ENCODE peak calls at places on chromosomes 5 and 9, in six cellular contexts. One of them, this sample, is unnamed.

GRCh38 chr9:134606951-134607733 is 34.5 kb upstream of the COL5A1 start:
- DNase-seq in CD4-positive, CD25-positive, alpha-beta regulatory T cell: no peak
- DNase-seq in kidney: no peak
- DNase-seq in cardiac fibroblast: peak; percentile 37
- DNase-seq in coronary artery: peak; percentile 40
- DNase-seq in GM12865: no peak
- DNase-seq in this sample: peak; percentile 45

GRCh38 chr5:138276402-138277054 is 2.1 kb upstream of the GFRA3 start:
- DNase-seq in kidney: no peak
- DNase-seq in cardiac fibroblast: no peak
- DNase-seq in GM12865: no peak
- DNase-seq in coronary artery: no peak
- DNase-seq in CD4-positive, CD25-positive, alpha-beta regulatory T cell: no peak
- DNase-seq in this sample: no peak

GRCh38 chr9:134317431-134318414 is 8.5 kb upstream of the RXRA start:
- DNase-seq in CD4-positive, CD25-positive, alpha-beta regulatory T cell: no peak
- DNase-seq in coronary artery: no peak
- DNase-seq in cardiac fibroblast: no peak
- DNase-seq in kidney: peak; percentile 71
- DNase-seq in GM12865: no peak
- DNase-seq in this sample: no peak

GRCh38 chr9:115107701-115108100 is 10.3 kb downstream of the TNC start:
- DNase-seq in GM12865: no peak
- DNase-seq in cardiac fibroblast: no peak
- DNase-seq in kidney: no peak
- DNase-seq in CD4-positive, CD25-positive, alpha-beta regulatory T cell: no peak
- DNase-seq in coronary artery: no peak
- DNase-seq in this sample: no peak

GRCh38 chr9:127628644-127629467 is 16.8 kb downstream of the STXBP1 start:
- DNase-seq in cardiac fibroblast: no peak
- DNase-seq in GM12865: no peak
- DNase-seq in coronary artery: no peak
- DNase-seq in CD4-positive, CD25-positive, alpha-beta regulatory T cell: no peak
- DNase-seq in kidney: no peak
- DNase-seq in this sample: no peak

GRCh38 chr5:74810915-74811314 is 43.9 kb downstream of the NSA2 start:
- DNase-seq in GM12865: no peak
- DNase-seq in kidney: no peak
- DNase-seq in coronary artery: no peak
- DNase-seq in CD4-positive, CD25-positive, alpha-beta regulatory T cell: no peak
- DNase-seq in cardiac fibroblast: no peak
- DNase-seq in this sample: no peak

GRCh38 chr9:116859763-116860162 is 172.7 kb downstream of the TRIM32 start:
- DNase-seq in CD4-positive, CD25-positive, alpha-beta regulatory T cell: no peak
- DNase-seq in GM12865: no peak
- DNase-seq in cardiac fibroblast: no peak
- DNase-seq in coronary artery: no peak
- DNase-seq in kidney: peak; percentile 73
- DNase-seq in this sample: no peak

GRCh38 chr5:168066536-168067208 is 224.8 kb upstream of the WWC1 start:
- DNase-seq in GM12865: no peak
- DNase-seq in cardiac fibroblast: no peak
- DNase-seq in kidney: no peak
- DNase-seq in CD4-positive, CD25-positive, alpha-beta regulatory T cell: no peak
- DNase-seq in coronary artery: no peak
- DNase-seq in this sample: no peak

GRCh38 chr9:80012557-80013330 is 441.0 kb downstream of the TLE4 start:
- DNase-seq in kidney: no peak
- DNase-seq in CD4-positive, CD25-positive, alpha-beta regulatory T cell: no peak
- DNase-seq in coronary artery: no peak
- DNase-seq in cardiac fibroblast: no peak
- DNase-seq in GM12865: no peak
- DNase-seq in this sample: peak; percentile 2

GRCh38 chr9:101026824-101027223 is 1.7 kb upstream of the PLPPR1 start:
- DNase-seq in cardiac fibroblast: no peak
- DNase-seq in GM12865: no peak
- DNase-seq in coronary artery: no peak
- DNase-seq in kidney: no peak
- DNase-seq in CD4-positive, CD25-positive, alpha-beta regulatory T cell: no peak
- DNase-seq in this sample: no peak

GRCh38 chr9:125755340-125755739 is 8.2 kb downstream of the PBX3 start:
- DNase-seq in CD4-positive, CD25-positive, alpha-beta regulatory T cell: no peak
- DNase-seq in cardiac fibroblast: no peak
- DNase-seq in kidney: no peak
- DNase-seq in GM12865: no peak
- DNase-seq in coronary artery: no peak
- DNase-seq in this sample: no peak

GRCh38 chr5:10528056-10528816 is 35.6 kb upstream of the ANKRD33B start:
- DNase-seq in cardiac fibroblast: no peak
- DNase-seq in CD4-positive, CD25-positive, alpha-beta regulatory T cell: no peak
- DNase-seq in GM12865: peak; percentile 45
- DNase-seq in coronary artery: no peak
- DNase-seq in kidney: no peak
- DNase-seq in this sample: no peak

GRCh38 chr5:176619203-176619568 is 9.2 kb upstream of the GPRIN1 start:
- DNase-seq in cardiac fibroblast: peak; percentile 82
- DNase-seq in coronary artery: no peak
- DNase-seq in CD4-positive, CD25-positive, alpha-beta regulatory T cell: peak; percentile 63
- DNase-seq in GM12865: peak; percentile 69
- DNase-seq in kidney: peak; percentile 83
- DNase-seq in this sample: no peak

GRCh38 chr5:95044096-95044495 is 240.8 kb downstream of the MCTP1 start:
- DNase-seq in GM12865: no peak
- DNase-seq in cardiac fibroblast: no peak
- DNase-seq in kidney: no peak
- DNase-seq in CD4-positive, CD25-positive, alpha-beta regulatory T cell: no peak
- DNase-seq in coronary artery: no peak
- DNase-seq in this sample: no peak

GRCh38 chr9:111986035-111986556 is 89.5 kb downstream of the UGCG start:
- DNase-seq in kidney: peak; percentile 84
- DNase-seq in CD4-positive, CD25-positive, alpha-beta regulatory T cell: no peak
- DNase-seq in GM12865: peak; percentile 43
- DNase-seq in coronary artery: no peak
- DNase-seq in cardiac fibroblast: no peak
- DNase-seq in this sample: no peak

GRCh38 chr9:137945581-137945980 is 68.0 kb downstream of the CACNA1B start:
- DNase-seq in coronary artery: no peak
- DNase-seq in GM12865: no peak
- DNase-seq in cardiac fibroblast: peak; percentile 17
- DNase-seq in CD4-positive, CD25-positive, alpha-beta regulatory T cell: no peak
- DNase-seq in kidney: no peak
- DNase-seq in this sample: peak; percentile 9

GRCh38 chr9:120832766-120833165 is 10.0 kb downstream of the PSMD5 start:
- DNase-seq in coronary artery: no peak
- DNase-seq in cardiac fibroblast: no peak
- DNase-seq in kidney: no peak
- DNase-seq in GM12865: no peak
- DNase-seq in CD4-positive, CD25-positive, alpha-beta regulatory T cell: no peak
- DNase-seq in this sample: no peak

GRCh38 chr5:158463971-158464370 is 605.0 kb upstream of the CLINT1 start:
- DNase-seq in kidney: no peak
- DNase-seq in GM12865: no peak
- DNase-seq in cardiac fibroblast: peak; percentile 83
- DNase-seq in coronary artery: no peak
- DNase-seq in CD4-positive, CD25-positive, alpha-beta regulatory T cell: no peak
- DNase-seq in this sample: no peak

GRCh38 chr9:32551491-32552049 is 557 bp upstream of the SMIM27 start:
- DNase-seq in coronary artery: no peak
- DNase-seq in kidney: no peak
- DNase-seq in GM12865: peak; percentile 52
- DNase-seq in CD4-positive, CD25-positive, alpha-beta regulatory T cell: peak; percentile 63
- DNase-seq in cardiac fibroblast: no peak
- DNase-seq in this sample: peak; percentile 46

GRCh38 chr5:5313081-5313736 is 109.3 kb upstream of the ICE1 start:
- DNase-seq in GM12865: no peak
- DNase-seq in cardiac fibroblast: no peak
- DNase-seq in CD4-positive, CD25-positive, alpha-beta regulatory T cell: no peak
- DNase-seq in coronary artery: no peak
- DNase-seq in kidney: no peak
- DNase-seq in this sample: no peak

GRCh38 chr9:7137040-7137439 is 379.3 kb downstream of the KDM4C start:
- DNase-seq in coronary artery: no peak
- DNase-seq in CD4-positive, CD25-positive, alpha-beta regulatory T cell: no peak
- DNase-seq in GM12865: no peak
- DNase-seq in kidney: no peak
- DNase-seq in cardiac fibroblast: no peak
- DNase-seq in this sample: no peak

GRCh38 chr5:171336486-171337206 is 27.6 kb downstream of the TLX3 start:
- DNase-seq in cardiac fibroblast: peak; percentile 76
- DNase-seq in CD4-positive, CD25-positive, alpha-beta regulatory T cell: no peak
- DNase-seq in coronary artery: no peak
- DNase-seq in GM12865: peak; percentile 47
- DNase-seq in kidney: peak; percentile 67
- DNase-seq in this sample: no peak

GRCh38 chr5:32301891-32302290 is 10.8 kb downstream of the MTMR12 start:
- DNase-seq in cardiac fibroblast: no peak
- DNase-seq in coronary artery: no peak
- DNase-seq in kidney: no peak
- DNase-seq in GM12865: no peak
- DNase-seq in CD4-positive, CD25-positive, alpha-beta regulatory T cell: no peak
- DNase-seq in this sample: no peak

GRCh38 chr5:91438871-91439270 is 55.8 kb upstream of the ARRDC3 start:
- DNase-seq in CD4-positive, CD25-positive, alpha-beta regulatory T cell: no peak
- DNase-seq in kidney: no peak
- DNase-seq in GM12865: no peak
- DNase-seq in cardiac fibroblast: no peak
- DNase-seq in coronary artery: no peak
- DNase-seq in this sample: no peak

GRCh38 chr5:55868846-55869245 is 17.7 kb downstream of the IL31RA start:
- DNase-seq in cardiac fibroblast: peak; percentile 99
- DNase-seq in GM12865: no peak
- DNase-seq in coronary artery: no peak
- DNase-seq in kidney: no peak
- DNase-seq in CD4-positive, CD25-positive, alpha-beta regulatory T cell: no peak
- DNase-seq in this sample: no peak

GRCh38 chr5:128711216-128711615 is 173.2 kb upstream of the FBN2 start:
- DNase-seq in CD4-positive, CD25-positive, alpha-beta regulatory T cell: no peak
- DNase-seq in GM12865: no peak
- DNase-seq in kidney: no peak
- DNase-seq in cardiac fibroblast: peak; percentile 1
- DNase-seq in coronary artery: no peak
- DNase-seq in this sample: no peak

GRCh38 chr5:31463341-31463740 is 68.6 kb downstream of the DROSHA start:
- DNase-seq in CD4-positive, CD25-positive, alpha-beta regulatory T cell: no peak
- DNase-seq in kidney: no peak
- DNase-seq in coronary artery: no peak
- DNase-seq in cardiac fibroblast: peak; percentile 63
- DNase-seq in GM12865: no peak
- DNase-seq in this sample: no peak

DNA sequence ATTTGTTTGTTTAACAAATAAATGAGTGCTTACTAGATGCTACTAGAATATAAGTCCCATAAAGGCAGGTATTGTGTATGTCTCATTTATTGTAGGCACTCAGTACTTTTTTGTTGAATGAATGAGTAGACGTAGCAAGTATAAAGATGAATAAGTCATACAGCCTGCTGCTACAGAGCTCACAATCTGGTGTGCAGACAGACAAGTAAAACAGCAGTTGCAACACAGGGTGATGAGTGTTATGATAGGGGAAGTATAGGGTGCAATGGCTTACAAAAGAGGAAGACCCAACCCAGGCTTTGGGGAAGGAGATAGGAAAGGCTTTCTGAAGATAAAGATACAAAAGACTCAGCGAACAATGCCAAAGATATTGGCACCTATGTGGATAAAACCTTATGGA is 47.7 kb downstream of the SH3RF2 start:
- DNase-seq in GM12865: no peak
- DNase-seq in kidney: no peak
- DNase-seq in coronary artery: no peak
- DNase-seq in CD4-positive, CD25-positive, alpha-beta regulatory T cell: no peak
- DNase-seq in cardiac fibroblast: no peak
- DNase-seq in this sample: no peak
- H3K4me3 ChIP-seq in GM12865: no peak overlapping the region
- H3K4me3 ChIP-seq in kidney: no peak overlapping the region
- H3K4me3 ChIP-seq in coronary artery: no peak overlapping the region
- H3K4me3 ChIP-seq in CD4-positive, CD25-positive, alpha-beta regulatory T cell: no peak overlapping the region
- H3K4me3 ChIP-seq in cardiac fibroblast: no peak overlapping the region
- H3K4me3 ChIP-seq in this sample: no peak overlapping the region

GRCh38 chr9:124505006-124505900 is 1.9 kb downstream of the NR5A1 start:
- DNase-seq in CD4-positive, CD25-positive, alpha-beta regulatory T cell: no peak
- DNase-seq in coronary artery: no peak
- DNase-seq in cardiac fibroblast: no peak
- DNase-seq in kidney: peak; percentile 71
- DNase-seq in GM12865: no peak
- DNase-seq in this sample: no peak
- H3K4me3 ChIP-seq in CD4-positive, CD25-positive, alpha-beta regulatory T cell: no peak overlapping the region
- H3K4me3 ChIP-seq in coronary artery: peak overlapping the region; percentile 58
- H3K4me3 ChIP-seq in cardiac fibroblast: no peak overlapping the region
- H3K4me3 ChIP-seq in kidney: no peak overlapping the region
- H3K4me3 ChIP-seq in GM12865: no peak overlapping the region
- H3K4me3 ChIP-seq in this sample: no peak overlapping the region

DNA sequence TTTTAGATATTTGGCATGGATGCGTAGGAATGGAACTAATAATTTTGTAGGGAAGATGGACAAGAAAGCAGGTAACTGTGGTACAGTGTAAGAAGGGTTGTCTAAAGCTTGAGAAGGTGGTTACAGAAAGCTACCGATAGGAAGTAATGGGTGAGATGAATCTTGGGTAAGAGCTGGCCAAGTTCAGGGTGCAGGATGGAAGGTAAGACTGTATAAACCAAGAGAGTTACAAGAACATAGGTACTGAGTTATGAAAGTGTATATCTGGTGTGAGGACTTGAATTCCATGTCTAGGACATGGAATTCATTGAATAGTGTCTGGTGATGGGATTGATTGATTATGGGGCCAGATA is 1.4 kb downstream of the MCCC2 start:
- DNase-seq in CD4-positive, CD25-positive, alpha-beta regulatory T cell: no peak
- DNase-seq in coronary artery: no peak
- DNase-seq in cardiac fibroblast: no peak
- DNase-seq in kidney: no peak
- DNase-seq in GM12865: peak; percentile 12
- DNase-seq in this sample: no peak
- H3K4me3 ChIP-seq in CD4-positive, CD25-positive, alpha-beta regulatory T cell: peak overlapping the region; percentile 96
- H3K4me3 ChIP-seq in coronary artery: peak overlapping the region; percentile 96
- H3K4me3 ChIP-seq in cardiac fibroblast: no peak overlapping the region
- H3K4me3 ChIP-seq in kidney: peak overlapping the region; percentile 91
- H3K4me3 ChIP-seq in GM12865: peak overlapping the region; percentile 57
- H3K4me3 ChIP-seq in this sample: no peak overlapping the region

GRCh38 chr5:150654181-150654580 is 6.9 kb upstream of the MYOZ3 start:
- DNase-seq in coronary artery: no peak
- DNase-seq in cardiac fibroblast: no peak
- DNase-seq in GM12865: no peak
- DNase-seq in kidney: no peak
- DNase-seq in CD4-positive, CD25-positive, alpha-beta regulatory T cell: no peak
- DNase-seq in this sample: no peak

GRCh38 chr5:150658699-150659265 is 2.3 kb upstream of the MYOZ3 start:
- DNase-seq in GM12865: no peak
- DNase-seq in cardiac fibroblast: no peak
- DNase-seq in CD4-positive, CD25-positive, alpha-beta regulatory T cell: no peak
- DNase-seq in kidney: no peak
- DNase-seq in coronary artery: peak; percentile 70
- DNase-seq in this sample: no peak

GRCh38 chr5:150655221-150655620 is 5.8 kb upstream of the MYOZ3 start:
- DNase-seq in CD4-positive, CD25-positive, alpha-beta regulatory T cell: no peak
- DNase-seq in cardiac fibroblast: no peak
- DNase-seq in coronary artery: no peak
- DNase-seq in GM12865: no peak
- DNase-seq in kidney: no peak
- DNase-seq in this sample: no peak

GRCh38 chr5:150658121-150658520 is 2.9 kb upstream of the MYOZ3 start:
- DNase-seq in CD4-positive, CD25-positive, alpha-beta regulatory T cell: no peak
- DNase-seq in coronary artery: peak; percentile 64
- DNase-seq in GM12865: no peak
- DNase-seq in kidney: no peak
- DNase-seq in cardiac fibroblast: no peak
- DNase-seq in this sample: no peak

GRCh38 chr5:150656191-150657132 is 4.6 kb upstream of the MYOZ3 start:
- DNase-seq in CD4-positive, CD25-positive, alpha-beta regulatory T cell: peak; percentile 81
- DNase-seq in GM12865: peak; percentile 79
- DNase-seq in coronary artery: no peak
- DNase-seq in cardiac fibroblast: peak; percentile 53
- DNase-seq in kidney: peak; percentile 93
- DNase-seq in this sample: peak; percentile 62
- H3K4me3 ChIP-seq in CD4-positive, CD25-positive, alpha-beta regulatory T cell: peak overlapping the region; percentile 53
- H3K4me3 ChIP-seq in GM12865: peak overlapping the region; percentile 63
- H3K4me3 ChIP-seq in coronary artery: peak overlapping the region; percentile 72
- H3K4me3 ChIP-seq in cardiac fibroblast: peak overlapping the region; percentile 32
- H3K4me3 ChIP-seq in kidney: no peak overlapping the region
- H3K4me3 ChIP-seq in this sample: peak overlapping the region; percentile 70

This sample was measured in Jurkat, Clone E6-1.